ENCODE peak calls at places on chromosomes 16 and 17, in ten cellular contexts. K, J, Q, L, U, Y, H, E, G and F are unnamed samples.

GRCh38 chr16:48393843-48394703 is 8.9 kb upstream of the SIAH1 start:
- DNase-seq in K (no peak), J (no peak), Q (no peak), L (no peak), U (no peak), Y (no peak), H (no peak), E (no peak), G (no peak), F (no peak)

GRCh38 chr16:20409398-20410152 is at the start of gene ACSM5:
- DNase-seq in K (peak), J (peak), Q (peak), L (peak), U (peak), Y (no peak), H (no peak), E (peak), G (no peak), F (no peak)

GRCh38 chr17:55521193-55521592 is 9.9 kb upstream of the SMIM36 start:
- DNase-seq in K (no peak), J (no peak), Q (no peak), L (no peak), U (no peak), Y (no peak), H (no peak), E (no peak), G (no peak), F (no peak)

GRCh38 chr16:85246473-85246872 is 134.2 kb upstream of the CIBAR2 start:
- DNase-seq in K (no peak), J (no peak), Q (no peak), L (no peak), U (no peak), Y (no peak), H (no peak), E (no peak), G (no peak), F (no peak)

GRCh38 chr17:35944151-35944550 is 638 bp upstream of the LYZL6 start:
- DNase-seq in K (no peak), J (no peak), Q (no peak), L (no peak), U (no peak), Y (no peak), H (no peak), E (no peak), G (no peak), F (no peak)

GRCh38 chr16:85423631-85424030 is 189.5 kb upstream of the GSE1 start:
- DNase-seq in K (no peak), J (no peak), Q (no peak), L (no peak), U (no peak), Y (no peak), H (no peak), E (no peak), G (no peak), F (no peak)

GRCh38 chr16:2532494-2533141 is 1.4 kb upstream of the CEMP1 start:
- DNase-seq in K (no peak), J (peak), Q (peak), L (peak), U (peak), Y (peak), H (peak), E (peak), G (peak), F (no peak)

GRCh38 chr16:24855678-24856077 is 9.9 kb downstream of the SLC5A11 start:
- DNase-seq in K (no peak), J (no peak), Q (no peak), L (no peak), U (no peak), Y (peak), H (no peak), E (no peak), G (no peak), F (no peak)

GRCh38 chr16:31276600-31276999 is 16.8 kb downstream of the ITGAM start:
- DNase-seq in K (no peak), J (no peak), Q (no peak), L (no peak), U (no peak), Y (no peak), H (no peak), E (no peak), G (no peak), F (no peak)

GRCh38 chr17:83161298-83162034 is 82.1 kb downstream of the METRNL start:
- DNase-seq in K (no peak), J (no peak), Q (no peak), L (no peak), U (peak), Y (peak), H (no peak), E (no peak), G (no peak), F (no peak)

GRCh38 chr16:66858740-66859396 is 14.7 kb downstream of the CA7 start:
- DNase-seq in K (no peak), J (no peak), Q (no peak), L (peak), U (no peak), Y (no peak), H (no peak), E (no peak), G (no peak), F (no peak)

GRCh38 chr17:32862940-32863339 is 14.0 kb downstream of the MYO1D start:
- DNase-seq in K (no peak), J (no peak), Q (no peak), L (no peak), U (no peak), Y (no peak), H (no peak), E (no peak), G (no peak), F (no peak)

GRCh38 chr16:26453215-26453614 is 613.5 kb upstream of the C16orf82 start:
- DNase-seq in K (no peak), J (no peak), Q (peak), L (no peak), U (no peak), Y (no peak), H (no peak), E (no peak), G (no peak), F (no peak)

GRCh38 chr16:19179890-19180490 is 11.9 kb downstream of the SYT17 start:
- DNase-seq in K (peak), J (peak), Q (peak), L (peak), U (peak), Y (peak), H (peak), E (peak), G (no peak), F (peak)

GRCh38 chr16:20792216-20792615 is 14.1 kb downstream of the ERI2 start:
- DNase-seq in K (no peak), J (no peak), Q (no peak), L (no peak), U (no peak), Y (no peak), H (no peak), E (no peak), G (no peak), F (no peak)

GRCh38 chr17:420479-421175 is 68.0 kb upstream of the RPH3AL start:
- DNase-seq in K (no peak), J (no peak), Q (no peak), L (no peak), U (no peak), Y (no peak), H (no peak), E (no peak), G (no peak), F (no peak)

GRCh38 chr17:55708575-55708974 is 14.1 kb downstream of the TMEM100 start:
- DNase-seq in K (no peak), J (no peak), Q (no peak), L (no peak), U (no peak), Y (no peak), H (no peak), E (no peak), G (no peak), F (no peak)

GRCh38 chr16:49875812-49876715 is 20.2 kb upstream of the ZNF423 start:
- DNase-seq in K (no peak), J (no peak), Q (peak), L (no peak), U (no peak), Y (no peak), H (no peak), E (no peak), G (no peak), F (no peak)

GRCh38 chr17:39483506-39483905 is 22.2 kb downstream of the CDK12 start:
- DNase-seq in K (no peak), J (no peak), Q (no peak), L (no peak), U (no peak), Y (no peak), H (no peak), E (no peak), G (no peak), F (no peak)

GRCh38 chr17:56804454-56804853 is 29.3 kb downstream of the C17orf67 start:
- DNase-seq in K (no peak), J (no peak), Q (no peak), L (no peak), U (no peak), Y (peak), H (no peak), E (no peak), G (no peak), F (no peak)

GRCh38 chr17:7932483-7932891 is 481 bp downstream of the CNTROB start:
- DNase-seq in K (no peak), J (peak), Q (peak), L (no peak), U (peak), Y (no peak), H (peak), E (no peak), G (no peak), F (no peak)

GRCh38 chr17:79192503-79193500 is 118.2 kb downstream of the ENGASE start:
- DNase-seq in K (no peak), J (no peak), Q (peak), L (no peak), U (no peak), Y (peak), H (peak), E (no peak), G (no peak), F (no peak)

GRCh38 chr17:233473-233941 is 52.1 kb upstream of the DOC2B start:
- DNase-seq in K (no peak), J (peak), Q (no peak), L (peak), U (peak), Y (no peak), H (no peak), E (no peak), G (peak), F (no peak)

GRCh38 chr16:57045694-57046381 is 46.5 kb upstream of the CPNE2 start:
- DNase-seq in K (no peak), J (peak), Q (peak), L (peak), U (peak), Y (peak), H (peak), E (peak), G (peak), F (no peak)

GRCh38 chr17:42120161-42121065 is 754 bp downstream of the KAT2A start:
- DNase-seq in K (no peak), J (no peak), Q (peak), L (no peak), U (peak), Y (no peak), H (peak), E (no peak), G (no peak), F (no peak)

GRCh38 chr16:10386517-10387377 is 886 bp downstream of the ATF7IP2 start:
- DNase-seq in K (peak), J (no peak), Q (no peak), L (no peak), U (peak), Y (no peak), H (no peak), E (no peak), G (no peak), F (no peak)

GRCh38 chr16:75244844-75245758 is 6.3 kb downstream of the BCAR1 start:
- DNase-seq in K (no peak), J (peak), Q (peak), L (peak), U (peak), Y (peak), H (no peak), E (peak), G (no peak), F (no peak)

GRCh38 chr16:48500981-48501380 is 109.0 kb downstream of the N4BP1 start:
- DNase-seq in K (no peak), J (no peak), Q (no peak), L (no peak), U (no peak), Y (no peak), H (no peak), E (no peak), G (peak), F (no peak)

GRCh38 chr17:50660042-50660886 is 25.6 kb downstream of the ABCC3 start:
- DNase-seq in K (peak), J (peak), Q (no peak), L (peak), U (peak), Y (peak), H (no peak), E (no peak), G (no peak), F (no peak)

GRCh38 chr16:29698042-29698441 is 19.1 kb downstream of the QPRT start:
- DNase-seq in K (no peak), J (no peak), Q (no peak), L (no peak), U (no peak), Y (no peak), H (no peak), E (no peak), G (no peak), F (no peak)

GRCh38 chr16:71585318-71585703 is 8.4 kb upstream of the TAT start:
- DNase-seq in K (no peak), J (no peak), Q (no peak), L (no peak), U (peak), Y (no peak), H (no peak), E (no peak), G (no peak), F (no peak)

GRCh38 chr16:47732122-47732805 is 271.1 kb downstream of the PHKB start:
- DNase-seq in K (peak), J (no peak), Q (peak), L (no peak), U (no peak), Y (no peak), H (no peak), E (no peak), G (no peak), F (no peak)

GRCh38 chr17:4182043-4182442 is 39.0 kb downstream of the CYB5D2 start:
- DNase-seq in K (no peak), J (no peak), Q (no peak), L (no peak), U (no peak), Y (no peak), H (no peak), E (no peak), G (no peak), F (no peak)

GRCh38 chr16:23682181-23682580 is 3.5 kb downstream of the PLK1 start:
- DNase-seq in K (no peak), J (no peak), Q (no peak), L (no peak), U (no peak), Y (no peak), H (no peak), E (no peak), G (no peak), F (no peak)

DNA sequence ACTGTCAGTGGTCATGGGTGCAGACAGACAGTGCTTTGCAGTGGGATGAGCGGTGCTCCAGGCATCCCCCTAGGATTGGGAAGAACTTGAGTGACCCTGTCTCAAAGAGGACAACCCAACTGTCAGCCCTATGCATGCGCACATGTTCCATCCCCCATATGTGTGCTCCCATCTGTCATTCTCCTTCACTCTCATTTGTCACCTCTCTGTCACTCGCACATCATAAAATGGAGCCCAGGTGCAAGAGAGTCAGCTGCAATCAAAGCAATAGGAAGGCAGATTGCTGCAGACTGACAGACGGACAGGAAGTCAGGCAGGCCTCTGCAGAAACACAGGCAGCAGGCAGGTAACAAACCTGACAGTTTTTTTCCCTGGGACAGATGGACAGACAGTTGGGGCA is 101.8 kb upstream of the CCL1 start:
- DNase-seq in K (no peak), J (no peak), Q (no peak), L (no peak), U (no peak), Y (no peak), H (no peak), E (no peak), G (no peak), F (no peak)
- TF ChIP-seq POLR2AphosphoS5 in K (no peak), J (no peak), Q (no peak), L (no peak), U (no peak), Y (no peak), H (no peak), E (no peak), G (no peak), F (no peak)

DNA sequence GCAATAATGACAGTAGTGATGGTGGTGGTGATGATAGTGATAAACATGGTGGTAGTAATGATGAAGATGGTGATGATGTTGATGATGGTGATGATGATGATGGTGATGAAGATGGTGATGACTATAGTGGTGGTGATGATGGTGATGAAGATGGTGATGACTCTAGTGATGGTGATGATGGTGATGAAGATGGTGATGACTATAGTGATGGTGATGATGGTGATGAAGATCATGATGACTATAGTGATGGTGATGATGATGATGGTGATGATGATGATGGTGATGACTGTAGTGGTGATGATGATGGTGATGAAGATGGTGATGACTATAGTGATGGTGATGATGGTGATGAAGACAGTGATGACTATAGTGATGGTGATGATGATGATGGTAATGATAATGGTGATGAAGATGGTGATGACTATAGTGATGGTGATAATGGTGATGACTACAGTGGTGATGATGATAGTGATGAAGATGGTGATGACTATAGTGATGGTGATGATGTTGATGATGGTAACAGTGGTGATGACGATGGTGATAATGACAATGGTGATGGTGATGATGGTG is 35.6 kb downstream of the DYNLRB2 start:
- DNase-seq in K (no peak), J (no peak), Q (no peak), L (no peak), U (no peak), Y (no peak), H (no peak), E (no peak), G (no peak), F (no peak)
- TF ChIP-seq POLR2AphosphoS5 in K (no peak), J (no peak), Q (no peak), L (no peak), U (no peak), Y (no peak), H (no peak), E (no peak), G (no peak), F (no peak)

GRCh38 chr17:73230088-73230487 is 31.6 kb downstream of the CPSF4L start:
- DNase-seq in K (no peak), J (no peak), Q (no peak), L (no peak), U (no peak), Y (no peak), H (no peak), E (no peak), G (no peak), F (no peak)

GRCh38 chr17:73231363-73231762 is 30.3 kb downstream of the CPSF4L start:
- DNase-seq in K (no peak), J (peak), Q (peak), L (no peak), U (no peak), Y (no peak), H (no peak), E (no peak), G (no peak), F (no peak)

GRCh38 chr17:73234746-73235145 is 26.9 kb downstream of the CPSF4L start:
- DNase-seq in K (no peak), J (peak), Q (no peak), L (no peak), U (no peak), Y (no peak), H (no peak), E (no peak), G (no peak), F (no peak)

GRCh38 chr17:73231841-73232586 is 29.7 kb downstream of the CPSF4L start:
- DNase-seq in K (peak), J (peak), Q (peak), L (peak), U (peak), Y (peak), H (peak), E (peak), G (peak), F (peak)

DNA sequence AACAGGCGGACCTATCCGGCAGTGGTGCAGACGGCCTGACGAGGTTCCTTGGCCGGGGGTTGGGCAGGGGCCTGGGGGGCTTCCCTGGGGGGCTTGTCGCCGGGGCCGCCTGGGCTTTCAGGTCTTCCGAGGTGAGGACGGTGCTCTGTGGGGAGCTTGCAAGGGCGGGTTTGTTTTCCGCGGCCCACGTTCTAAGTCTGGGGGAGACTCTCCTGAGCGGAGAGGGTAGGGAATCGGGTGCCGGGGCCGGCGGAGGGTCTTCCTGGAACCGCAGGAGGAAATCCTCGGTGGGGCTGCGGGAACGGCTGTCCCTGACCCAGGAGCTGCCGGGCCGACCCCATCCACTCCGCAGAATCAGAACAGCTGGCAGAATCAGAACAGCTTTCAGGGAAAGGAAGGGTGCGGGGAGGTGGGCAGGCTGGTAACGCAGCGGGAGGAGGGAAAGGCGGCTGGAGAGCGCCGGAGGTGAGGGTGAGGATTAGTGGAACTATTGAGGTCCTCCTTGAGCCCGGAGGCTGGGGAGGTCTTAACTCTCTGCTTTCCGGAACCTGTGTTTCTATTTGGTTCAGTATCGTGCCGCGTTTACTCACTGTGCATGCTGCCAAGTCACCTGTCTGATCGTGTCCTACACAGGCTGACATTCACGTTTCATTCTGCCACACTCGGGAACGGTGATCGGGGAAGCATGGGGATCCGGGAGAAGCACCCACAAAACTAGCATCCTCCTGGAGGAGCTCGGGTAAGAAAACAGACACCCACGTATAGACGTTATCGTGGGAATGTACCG is 28.9 kb downstream of the CPSF4L start:
- DNase-seq in K (no peak), J (peak), Q (peak), L (peak), U (no peak), Y (peak), H (no peak), E (peak), G (peak), F (peak)
- TF ChIP-seq POLR2AphosphoS5 in K (no peak), J (no peak), Q (no peak), L (peak), U (no peak), Y (no peak), H (no peak), E (no peak), G (no peak), F (no peak)

DNA sequence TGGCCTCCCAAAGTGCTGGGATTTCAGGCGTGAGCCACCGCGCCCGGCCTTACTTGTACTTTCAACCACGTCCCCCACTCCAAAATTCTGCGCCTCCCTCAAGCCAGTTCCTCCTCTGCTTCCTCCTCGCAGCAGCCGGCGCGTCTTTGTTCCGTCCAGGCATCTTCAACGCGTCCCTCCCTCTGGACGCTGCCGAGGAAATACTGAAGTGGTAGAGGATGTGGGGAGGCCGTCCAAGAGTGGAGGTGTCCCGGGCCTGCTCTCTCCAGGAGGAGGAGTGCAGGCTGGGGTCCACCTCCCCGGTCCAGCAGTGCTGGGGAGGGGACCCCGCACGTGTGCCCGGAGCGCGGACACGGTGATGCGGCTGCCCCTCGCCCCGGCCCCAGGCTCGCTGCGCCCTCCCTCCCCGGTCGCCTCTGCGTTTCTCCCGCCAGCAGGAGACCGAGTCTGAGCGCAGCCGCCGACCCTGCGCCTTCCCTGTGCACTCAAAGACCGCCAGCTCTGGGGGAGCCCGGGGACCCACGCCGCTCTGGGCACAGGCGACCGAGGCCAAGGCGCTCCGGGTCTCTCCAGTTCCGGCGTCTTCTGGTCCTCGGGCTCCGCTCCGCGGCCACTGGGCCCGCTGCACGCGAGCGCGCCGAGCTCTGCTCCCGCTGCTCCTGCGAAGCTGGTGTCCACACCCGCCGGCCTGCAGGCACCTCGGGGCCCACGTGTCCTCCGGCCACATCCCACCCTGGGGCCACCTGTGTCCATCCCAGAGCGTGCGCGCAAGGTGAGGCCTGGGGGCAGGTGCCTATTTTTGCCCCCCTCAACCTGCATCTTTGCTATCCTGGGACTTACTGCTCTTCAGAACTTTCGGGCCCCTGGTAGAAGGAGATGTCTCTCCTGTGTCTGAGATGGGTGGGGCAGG is 31.7 kb downstream of the OSBPL7 start:
- DNase-seq in K (no peak), J (peak), Q (peak), L (peak), U (no peak), Y (no peak), H (peak), E (no peak), G (peak), F (no peak)
- TF ChIP-seq POLR2AphosphoS5 in K (no peak), J (no peak), Q (no peak), L (no peak), U (no peak), Y (no peak), H (peak), E (no peak), G (no peak), F (no peak)